ENCODE peak calls at places on chromosomes 2 and 18, in five cellular contexts. H is adrenal gland, F is upper lobe of left lung, D is fibroblast of lung, P is DND-41. T is an unnamed sample.
A peak's percentile ranks its signal among the peaks of the same experiment; 100 is the strongest.

GRCh38 chr2:46813046-46813445 is 102.6 kb downstream of the MCFD2 start:
- DNase-seq in H (peak; percentile 58), D (peak; percentile 94), F (no peak), P (no peak), T (no peak)

GRCh38 chr2:16278421-16279200 is 338.3 kb downstream of the MYCN start:
- DNase-seq in D (no peak), P (no peak), H (no peak), F (no peak), T (no peak)

GRCh38 chr2:37343537-37344434 is 644 bp upstream of the QPCT start:
- DNase-seq in F (no peak), D (peak; percentile 46), P (no peak), H (peak; percentile 62), T (no peak)

GRCh38 chr2:217870528-217871011 is 132.2 kb downstream of the TNS1 start:
- DNase-seq in D (no peak), P (no peak), F (no peak), H (no peak), T (no peak)

GRCh38 chr18:8762968-8763367 is 57.6 kb downstream of the MTCL1 start:
- DNase-seq in D (no peak), F (peak; percentile 30), H (no peak), P (no peak), T (no peak)

GRCh38 chr18:36095936-36096519 is 28.7 kb upstream of the RPRD1A start:
- DNase-seq in P (no peak), H (no peak), D (peak; percentile 90), F (no peak), T (no peak)

GRCh38 chr2:15842771-15843666 is 97.3 kb upstream of the MYCN start:
- DNase-seq in D (no peak), F (peak; percentile 58), H (no peak), P (no peak), T (no peak)

GRCh38 chr2:176592230-176592629 is 323.0 kb downstream of the MTX2 start:
- DNase-seq in D (no peak), F (no peak), P (no peak), H (no peak), T (no peak)

GRCh38 chr2:88090446-88091283 is 23.0 kb downstream of the SMYD1 start:
- DNase-seq in H (no peak), D (no peak), P (no peak), F (no peak), T (no peak)

GRCh38 chr2:98084869-98085238 is 2.1 kb upstream of the VWA3B start:
- DNase-seq in H (no peak), P (no peak), D (no peak), F (no peak), T (no peak)

GRCh38 chr2:143901185-143901842 is 618.6 kb downstream of the ZEB2 start:
- DNase-seq in F (no peak), D (peak; percentile 73), H (no peak), P (no peak), T (no peak)

GRCh38 chr2:64975232-64975791 is 13.9 kb upstream of the SLC1A4 start:
- DNase-seq in F (no peak), H (peak; percentile 95), D (peak; percentile 61), P (no peak), T (no peak)

GRCh38 chr2:139790807-139791206 is 1010.6 kb upstream of the NXPH2 start:
- DNase-seq in P (no peak), H (no peak), D (peak; percentile 56), F (no peak), T (no peak)

GRCh38 chr2:147382322-147382948 is 462.4 kb upstream of the ACVR2A start:
- DNase-seq in H (no peak), P (no peak), F (no peak), D (no peak), T (no peak)

GRCh38 chr18:61334491-61334850 is 1.2 kb downstream of the CDH20 start:
- DNase-seq in F (no peak), H (no peak), P (no peak), D (peak; percentile 3), T (no peak)

GRCh38 chr2:64404002-64404731 is 49.8 kb upstream of the LGALSL start:
- DNase-seq in D (peak; percentile 98), H (peak; percentile 90), P (no peak), F (peak; percentile 78), T (peak; percentile 22)

GRCh38 chr2:25252291-25253152 is 84.1 kb upstream of the POMC start:
- DNase-seq in D (peak; percentile 69), F (peak; percentile 92), P (peak; percentile 76), H (peak; percentile 71), T (peak; percentile 90)

GRCh38 chr18:43279015-43279758 is 1.9 kb upstream of the SYT4 start:
- DNase-seq in D (peak; percentile 22), F (no peak), H (no peak), P (peak; percentile 10), T (no peak)

GRCh38 chr2:209936106-209936663 is 66.3 kb upstream of the RPE start:
- DNase-seq in F (no peak), D (peak; percentile 43), H (no peak), P (no peak), T (no peak)

GRCh38 chr2:191710411-191710900 is 32.5 kb downstream of the NABP1 start:
- DNase-seq in D (peak; percentile 93), P (no peak), H (no peak), F (no peak), T (no peak)

GRCh38 chr2:1627628-1628371 is 116.5 kb downstream of the PXDN start:
- DNase-seq in D (no peak), H (no peak), P (no peak), F (no peak), T (no peak)

GRCh38 chr18:14970027-14970426 is 222.1 kb downstream of the ANKRD30B start:
- DNase-seq in P (no peak), F (no peak), H (no peak), D (peak; percentile 33), T (no peak)

GRCh38 chr18:48037481-48038271 is 107.2 kb upstream of the SMAD2 start:
- DNase-seq in H (peak; percentile 48), F (no peak), P (no peak), D (no peak), T (no peak)
- TF ChIP-seq CTCF in H (peak; percentile 38), F (peak; percentile 29), P (peak; percentile 27), D (no peak), T (no peak)

GRCh38 chr2:194166818-194167217 is 1490.2 kb upstream of the SLC39A10 start:
- DNase-seq in P (peak; percentile 11), F (no peak), D (peak; percentile 4), H (no peak), T (no peak)
- TF ChIP-seq CTCF in P (peak; percentile 62), F (no peak), D (peak; percentile 15), H (peak; percentile 52), T (peak; percentile 70)

DNA sequence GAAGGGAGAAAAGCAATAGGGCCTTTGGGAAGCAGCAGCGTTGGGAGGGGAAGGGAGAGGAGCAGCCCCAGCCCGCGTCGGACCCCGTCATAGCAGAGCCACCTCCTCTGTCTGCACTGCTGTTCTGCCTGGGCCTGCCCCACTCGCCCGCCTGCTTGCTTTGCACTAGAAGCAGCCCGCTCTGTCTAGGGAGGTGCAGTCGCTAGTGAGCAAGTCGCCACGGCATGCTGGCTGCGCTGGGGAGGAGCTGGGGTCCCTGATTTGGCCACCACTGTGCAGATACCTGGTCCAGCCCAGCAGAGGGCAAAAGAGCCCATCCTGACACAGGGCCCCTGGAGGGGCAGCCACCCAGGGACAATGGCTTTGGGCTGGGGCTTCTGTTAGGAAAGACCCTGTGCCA is 8.0 kb upstream of the TMEM214 start:
- DNase-seq in F (peak; percentile 72), P (no peak), H (no peak), D (no peak), T (no peak)
- TF ChIP-seq CTCF in F (no peak), P (no peak), H (no peak), D (no peak), T (no peak)

GRCh38 chr2:198374375-198375072 is 570.1 kb downstream of the PLCL1 start:
- DNase-seq in D (peak; percentile 87), F (no peak), P (peak; percentile 46), H (peak; percentile 28), T (peak; percentile 18)
- TF ChIP-seq CTCF in D (peak; percentile 75), F (peak; percentile 35), P (peak; percentile 80), H (peak; percentile 36), T (peak; percentile 85)

GRCh38 chr18:24791736-24792135 is 331.3 kb downstream of the HRH4 start:
- DNase-seq in D (no peak), H (no peak), P (no peak), F (no peak), T (no peak)
- TF ChIP-seq CTCF in D (no peak), H (no peak), P (no peak), F (no peak), T (no peak)

GRCh38 chr18:12278153-12278764 is 24.1 kb downstream of the CIDEA start:
- DNase-seq in D (peak; percentile 18), F (no peak), P (no peak), H (no peak), T (no peak)
- TF ChIP-seq CTCF in D (no peak), F (no peak), P (peak; percentile 35), H (no peak), T (peak; percentile 25)

DNA sequence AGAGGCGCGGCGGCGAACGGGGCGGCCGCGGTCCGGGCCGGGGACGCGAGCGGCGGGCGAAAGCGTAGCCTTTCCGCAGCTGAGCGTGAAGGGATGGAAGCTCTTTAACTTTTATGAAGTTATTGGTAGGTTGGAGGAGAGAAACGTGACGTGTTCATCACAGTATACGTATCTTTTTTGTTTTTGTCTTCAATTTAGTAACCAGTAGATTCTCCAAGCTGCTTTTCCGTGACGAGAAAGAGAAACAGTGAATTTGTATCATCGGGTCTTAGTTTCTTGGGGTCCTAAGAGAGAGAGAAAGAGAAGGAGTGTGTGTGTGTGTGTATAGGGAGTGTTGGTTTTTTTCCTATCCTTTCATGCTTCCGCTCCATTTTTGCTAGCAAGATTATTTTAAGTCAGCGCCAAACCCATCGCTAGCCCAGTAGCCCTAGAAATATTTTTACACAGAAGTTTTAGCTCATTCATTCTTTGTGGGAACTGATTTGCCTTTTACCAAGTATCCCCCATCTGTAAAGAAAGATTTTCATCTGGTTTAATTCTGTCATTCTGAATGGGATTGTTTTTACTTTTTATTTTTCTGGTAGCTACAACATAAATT is 669 bp downstream of the ATG4B start:
- DNase-seq in P (no peak), D (no peak), F (no peak), H (no peak), T (no peak)
- TF ChIP-seq CTCF in P (no peak), D (no peak), F (no peak), H (no peak), T (no peak)

T was measured in progenitor cell of endocrine pancreas.